ENCODE peak calls at places on chromosomes 2 and 18, in four cellular contexts. R is adrenal gland, U is IMR-90, N is ovary. A is an unnamed sample.

GRCh38 chr2:38591152-38591551 is 11.6 kb downstream of the HNRNPLL start:
- DNase-seq in R (no peak), U (peak; percentile 17), N (no peak), A (no peak)

GRCh38 chr2:178331474-178332431 is 119.2 kb downstream of the PRKRA start:
- DNase-seq in R (peak; percentile 10), U (no peak), N (no peak), A (no peak)

GRCh38 chr2:23967846-23968245 is 27.6 kb downstream of the UBXN2A start:
- DNase-seq in R (no peak), U (no peak), N (no peak), A (no peak)

GRCh38 chr2:9663008-9663879 is 32.4 kb upstream of the YWHAQ start:
- DNase-seq in R (no peak), U (no peak), N (no peak), A (no peak)

GRCh38 chr18:67636597-67637385 is 120.3 kb upstream of the DSEL start:
- DNase-seq in R (no peak), U (no peak), N (no peak), A (no peak)

GRCh38 chr18:48042431-48042830 is 112.0 kb upstream of the SMAD2 start:
- DNase-seq in R (no peak), U (no peak), N (no peak), A (no peak)

GRCh38 chr2:23636412-23636811 is 251.4 kb downstream of the KLHL29 start:
- DNase-seq in R (peak; percentile 45), U (peak; percentile 27), N (no peak), A (no peak)

GRCh38 chr2:133819906-133820305 is 251.6 kb upstream of the NCKAP5 start:
- DNase-seq in R (no peak), U (no peak), N (no peak), A (no peak)

GRCh38 chr2:237625777-237626176 is 1.6 kb upstream of the LRRFIP1 start:
- DNase-seq in R (no peak), U (no peak), N (no peak), A (no peak)

GRCh38 chr2:3642521-3643215 is 15.3 kb upstream of the ALLC start:
- DNase-seq in R (peak; percentile 2), U (no peak), N (no peak), A (peak; percentile 71)

GRCh38 chr18:6013101-6013790 is 117.9 kb upstream of the TMEM200C start:
- DNase-seq in R (no peak), U (peak; percentile 54), N (no peak), A (no peak)

GRCh38 chr2:163697846-163698637 is 37.8 kb downstream of the FIGN start:
- DNase-seq in R (no peak), U (no peak), N (no peak), A (no peak)

GRCh38 chr2:54632733-54633692 is 90.4 kb upstream of the EML6 start:
- DNase-seq in R (no peak), U (peak; percentile 83), N (no peak), A (no peak)

GRCh38 chr2:24456610-24457556 is 34.2 kb upstream of the NCOA1 start:
- DNase-seq in R (peak; percentile 92), U (peak; percentile 84), N (peak; percentile 80), A (no peak)

GRCh38 chr2:8567469-8568108 is 114.3 kb upstream of the ID2 start:
- DNase-seq in R (no peak), U (peak; percentile 30), N (no peak), A (no peak)

GRCh38 chr2:176473177-176473576 is 203.9 kb downstream of the MTX2 start:
- DNase-seq in R (peak; percentile 31), U (peak; percentile 25), N (peak; percentile 59), A (no peak)

GRCh38 chr2:68255736-68256450 is 3.6 kb upstream of the PPP3R1 start:
- DNase-seq in R (no peak), U (peak; percentile 83), N (no peak), A (no peak)

GRCh38 chr2:64859208-64860161 is 129.7 kb upstream of the SLC1A4 start:
- DNase-seq in R (peak; percentile 95), U (peak; percentile 87), N (peak; percentile 90), A (peak; percentile 93)

GRCh38 chr18:57441395-57441794 is 6.2 kb downstream of the ONECUT2 start:
- DNase-seq in R (peak; percentile 38), U (peak; percentile 33), N (no peak), A (no peak)

GRCh38 chr2:207121784-207122183 is 44.0 kb downstream of the KLF7 start:
- DNase-seq in R (peak; percentile 40), U (peak; percentile 85), N (no peak), A (no peak)

GRCh38 chr2:130896813-130897212 is 60.1 kb downstream of the ARHGEF4 start:
- DNase-seq in R (no peak), U (no peak), N (no peak), A (no peak)

GRCh38 chr2:10329880-10330699 is 27.4 kb downstream of the HPCAL1 start:
- DNase-seq in R (peak; percentile 89), U (peak; percentile 67), N (no peak), A (no peak)

GRCh38 chr18:27649621-27650020 is 464.5 kb upstream of the CHST9 start:
- DNase-seq in R (no peak), U (no peak), N (no peak), A (no peak)

GRCh38 chr2:132392211-132392610 is 24.4 kb upstream of the GPR39 start:
- DNase-seq in R (no peak), U (no peak), N (no peak), A (no peak)

GRCh38 chr2:230170532-230170931 is 49.3 kb downstream of the SP110 start:
- DNase-seq in R (no peak), U (no peak), N (no peak), A (no peak)

GRCh38 chr2:146135245-146135644 is 1615.3 kb upstream of the ZEB2 start:
- DNase-seq in R (no peak), U (no peak), N (no peak), A (no peak)

GRCh38 chr2:36731941-36732700 is 35.6 kb downstream of the VIT start:
- DNase-seq in R (no peak), U (peak; percentile 30), N (no peak), A (no peak)

GRCh38 chr2:42032796-42033195 is 15.0 kb upstream of the PKDCC start:
- DNase-seq in R (no peak), U (no peak), N (no peak), A (no peak)

GRCh38 chr2:100903534-100904258 is 83.8 kb downstream of the NPAS2 start:
- DNase-seq in R (no peak), U (peak; percentile 34), N (no peak), A (no peak)

GRCh38 chr2:75429036-75429435 is 131.7 kb downstream of the EVA1A start:
- DNase-seq in R (no peak), U (no peak), N (no peak), A (no peak)

GRCh38 chr2:54572262-54572635 is 116.1 kb downstream of the SPTBN1 start:
- DNase-seq in R (no peak), U (peak; percentile 94), N (no peak), A (no peak)

GRCh38 chr2:240013343-240013742 is 11.8 kb downstream of the NDUFA10 start:
- DNase-seq in R (no peak), U (peak; percentile 25), N (no peak), A (no peak)

GRCh38 chr2:165985120-165985519 is 31.5 kb upstream of the TTC21B start:
- DNase-seq in R (no peak), U (no peak), N (no peak), A (no peak)

GRCh38 chr18:78151948-78152725 is 827.5 kb upstream of the SALL3 start:
- DNase-seq in R (no peak), U (no peak), N (no peak), A (no peak)

GRCh38 chr2:112340416-112340815 is 65.0 kb downstream of the ZC3H6 start:
- DNase-seq in R (no peak), U (no peak), N (no peak), A (no peak)

GRCh38 chr2:232954691-232955090 is 58.4 kb downstream of the NGEF start:
- DNase-seq in R (no peak), U (no peak), N (no peak), A (no peak)

GRCh38 chr2:65545818-65546217 is 113.4 kb upstream of the SPRED2 start:
- DNase-seq in R (peak; percentile 11), U (peak; percentile 10), N (no peak), A (no peak)

GRCh38 chr2:96832751-96833507 is 10.9 kb downstream of the ANKRD23 start:
- DNase-seq in R (peak; percentile 93), U (peak; percentile 64), N (peak; percentile 90), A (peak; percentile 74)

DNA sequence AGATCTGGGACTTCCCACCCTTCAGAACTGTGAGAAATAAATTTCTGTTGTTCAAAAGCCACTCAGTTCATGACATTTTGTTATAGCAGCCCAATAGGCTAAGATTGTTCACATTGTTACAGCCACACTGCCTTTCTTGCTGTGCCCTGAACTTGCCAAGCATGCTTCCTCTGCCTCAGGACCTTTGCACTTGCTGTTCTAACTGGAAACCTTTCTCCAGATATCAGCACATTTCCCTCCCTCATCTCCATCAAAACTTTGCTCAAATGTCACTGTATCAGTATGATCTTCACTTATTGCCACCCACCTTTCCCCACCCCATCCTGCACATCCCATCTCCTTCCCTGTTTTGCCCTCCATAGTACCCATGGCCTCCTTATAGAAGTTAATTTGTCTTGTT is 32.1 kb upstream of the MFSD6 start:
- DNase-seq in R (no peak), U (no peak), N (no peak), A (no peak)
- H3K27ac ChIP-seq in R (no peak overlapping the region), U (no peak overlapping the region), N (no peak overlapping the region), A (no peak overlapping the region)

GRCh38 chr18:23504720-23505119 is 1.4 kb downstream of the RMC1 start:
- DNase-seq in R (no peak), U (no peak), N (no peak), A (no peak)
- H3K4me3 ChIP-seq in R (peak overlapping the region; percentile 91), U (no peak overlapping the region), N (no peak overlapping the region), A (peak overlapping the region; percentile 89)

DNA sequence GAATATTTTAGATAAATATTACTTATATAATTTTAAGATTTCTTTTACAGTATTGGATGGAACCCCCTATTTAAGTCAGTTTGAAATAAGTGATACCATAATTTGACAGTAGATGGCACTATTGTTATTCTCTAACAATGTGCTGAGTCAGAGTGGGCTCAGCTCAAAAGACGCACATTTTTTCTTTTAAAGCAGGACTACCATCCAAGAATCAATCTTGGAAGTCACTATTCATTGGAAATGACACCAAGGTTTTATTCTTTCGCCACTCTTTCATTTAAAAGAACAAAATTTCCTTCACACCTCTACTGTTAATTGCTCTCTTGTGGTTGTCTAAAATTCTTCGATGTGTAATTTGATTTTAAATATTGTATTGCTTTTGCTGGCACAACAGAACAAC is 32.6 kb upstream of the SPAG16 start:
- DNase-seq in R (no peak), U (peak; percentile 81), N (no peak), A (no peak)
- H3K27ac ChIP-seq in R (no peak overlapping the region), U (peak overlapping the region; percentile 18), N (no peak overlapping the region), A (no peak overlapping the region)

GRCh38 chr18:9741821-9742541 is 33.9 kb downstream of the RAB31 start:
- DNase-seq in R (peak; percentile 47), U (no peak), N (no peak), A (peak; percentile 77)
- H3K4me3 ChIP-seq in R (peak overlapping the region; percentile 11), U (no peak overlapping the region), N (no peak overlapping the region), A (peak overlapping the region; percentile 56)